ENCODE peak calls at places on chromosomes 16 and 17, in ten cellular contexts. One of them, this sample, is unnamed. For H3K4me1, the result is how much of the 10 kb centered on the place peaks cover.

GRCh38 chr17:65485388-65486299 is 75.8 kb downstream of the AXIN2 start:
- DNase-seq in fibroblast of lung: peak
- DNase-seq in H9: no peak
- DNase-seq in CD8-positive, alpha-beta T cell: no peak
- DNase-seq in A549: no peak
- DNase-seq in tibial artery: peak
- DNase-seq in ascending aorta: peak
- DNase-seq in left lung: no peak
- DNase-seq in lung: peak
- DNase-seq in neural progenitor cell: no peak
- DNase-seq in this sample: no peak

GRCh38 chr16:85113913-85114312 is 1.6 kb upstream of the CIBAR2 start:
- DNase-seq in fibroblast of lung: no peak
- DNase-seq in H9: no peak
- DNase-seq in CD8-positive, alpha-beta T cell: no peak
- DNase-seq in A549: no peak
- DNase-seq in tibial artery: no peak
- DNase-seq in ascending aorta: no peak
- DNase-seq in left lung: no peak
- DNase-seq in lung: no peak
- DNase-seq in neural progenitor cell: no peak
- DNase-seq in this sample: no peak

GRCh38 chr17:10063730-10064221 is 134.6 kb downstream of the GAS7 start:
- DNase-seq in fibroblast of lung: peak
- DNase-seq in H9: no peak
- DNase-seq in CD8-positive, alpha-beta T cell: peak
- DNase-seq in A549: no peak
- DNase-seq in tibial artery: peak
- DNase-seq in ascending aorta: peak
- DNase-seq in left lung: peak
- DNase-seq in lung: peak
- DNase-seq in neural progenitor cell: no peak
- DNase-seq in this sample: peak

GRCh38 chr17:73690581-73691135 is 46.4 kb upstream of the SDK2 start:
- DNase-seq in fibroblast of lung: no peak
- DNase-seq in H9: peak
- DNase-seq in CD8-positive, alpha-beta T cell: no peak
- DNase-seq in A549: no peak
- DNase-seq in tibial artery: no peak
- DNase-seq in ascending aorta: no peak
- DNase-seq in left lung: no peak
- DNase-seq in lung: peak
- DNase-seq in neural progenitor cell: no peak
- DNase-seq in this sample: no peak

GRCh38 chr16:31695667-31696066 is 168.0 kb downstream of the AHSP start:
- DNase-seq in fibroblast of lung: no peak
- DNase-seq in H9: no peak
- DNase-seq in CD8-positive, alpha-beta T cell: peak
- DNase-seq in A549: no peak
- DNase-seq in tibial artery: no peak
- DNase-seq in ascending aorta: no peak
- DNase-seq in left lung: no peak
- DNase-seq in lung: no peak
- DNase-seq in neural progenitor cell: no peak
- DNase-seq in this sample: no peak

GRCh38 chr17:48259710-48260291 is 152.2 kb downstream of the SNX11 start:
- DNase-seq in fibroblast of lung: peak
- DNase-seq in H9: no peak
- DNase-seq in CD8-positive, alpha-beta T cell: no peak
- DNase-seq in A549: peak
- DNase-seq in tibial artery: no peak
- DNase-seq in ascending aorta: no peak
- DNase-seq in left lung: no peak
- DNase-seq in lung: no peak
- DNase-seq in neural progenitor cell: peak
- DNase-seq in this sample: no peak

GRCh38 chr16:57882206-57882605 is 79.9 kb upstream of the KIFC3 start:
- DNase-seq in fibroblast of lung: no peak
- DNase-seq in H9: no peak
- DNase-seq in CD8-positive, alpha-beta T cell: no peak
- DNase-seq in A549: no peak
- DNase-seq in tibial artery: no peak
- DNase-seq in ascending aorta: no peak
- DNase-seq in left lung: no peak
- DNase-seq in lung: no peak
- DNase-seq in neural progenitor cell: no peak
- DNase-seq in this sample: no peak

GRCh38 chr17:66542967-66543525 is 240.6 kb downstream of the PRKCA start:
- DNase-seq in fibroblast of lung: peak
- DNase-seq in H9: no peak
- DNase-seq in CD8-positive, alpha-beta T cell: no peak
- DNase-seq in A549: no peak
- DNase-seq in tibial artery: no peak
- DNase-seq in ascending aorta: no peak
- DNase-seq in left lung: no peak
- DNase-seq in lung: no peak
- DNase-seq in neural progenitor cell: no peak
- DNase-seq in this sample: no peak

GRCh38 chr17:45144199-45145034 is 3.9 kb upstream of the HEXIM1 start:
- DNase-seq in fibroblast of lung: no peak
- DNase-seq in H9: peak
- DNase-seq in CD8-positive, alpha-beta T cell: no peak
- DNase-seq in A549: no peak
- DNase-seq in tibial artery: peak
- DNase-seq in ascending aorta: no peak
- DNase-seq in left lung: peak
- DNase-seq in lung: no peak
- DNase-seq in neural progenitor cell: peak
- DNase-seq in this sample: peak

GRCh38 chr17:50621562-50621961 is 13.1 kb upstream of the ABCC3 start:
- DNase-seq in fibroblast of lung: no peak
- DNase-seq in H9: no peak
- DNase-seq in CD8-positive, alpha-beta T cell: no peak
- DNase-seq in A549: no peak
- DNase-seq in tibial artery: no peak
- DNase-seq in ascending aorta: no peak
- DNase-seq in left lung: peak
- DNase-seq in lung: no peak
- DNase-seq in neural progenitor cell: no peak
- DNase-seq in this sample: no peak

GRCh38 chr16:89319883-89320716 is 102.6 kb downstream of the ZNF778 start:
- DNase-seq in fibroblast of lung: peak
- DNase-seq in H9: peak
- DNase-seq in CD8-positive, alpha-beta T cell: peak
- DNase-seq in A549: peak
- DNase-seq in tibial artery: no peak
- DNase-seq in ascending aorta: no peak
- DNase-seq in left lung: peak
- DNase-seq in lung: no peak
- DNase-seq in neural progenitor cell: no peak
- DNase-seq in this sample: peak

GRCh38 chr17:43868236-43868994 is 21.4 kb downstream of the CD300LG start:
- DNase-seq in fibroblast of lung: no peak
- DNase-seq in H9: no peak
- DNase-seq in CD8-positive, alpha-beta T cell: no peak
- DNase-seq in A549: no peak
- DNase-seq in tibial artery: no peak
- DNase-seq in ascending aorta: no peak
- DNase-seq in left lung: no peak
- DNase-seq in lung: no peak
- DNase-seq in neural progenitor cell: no peak
- DNase-seq in this sample: no peak

GRCh38 chr17:9217151-9218067 is 196.1 kb downstream of the NTN1 start:
- DNase-seq in fibroblast of lung: peak
- DNase-seq in H9: no peak
- DNase-seq in CD8-positive, alpha-beta T cell: no peak
- DNase-seq in A549: no peak
- DNase-seq in tibial artery: no peak
- DNase-seq in ascending aorta: no peak
- DNase-seq in left lung: no peak
- DNase-seq in lung: no peak
- DNase-seq in neural progenitor cell: no peak
- DNase-seq in this sample: no peak

GRCh38 chr17:71472809-71473789 is 647.7 kb upstream of the SOX9 start:
- DNase-seq in fibroblast of lung: peak
- DNase-seq in H9: peak
- DNase-seq in CD8-positive, alpha-beta T cell: no peak
- DNase-seq in A549: peak
- DNase-seq in tibial artery: no peak
- DNase-seq in ascending aorta: no peak
- DNase-seq in left lung: no peak
- DNase-seq in lung: no peak
- DNase-seq in neural progenitor cell: peak
- DNase-seq in this sample: no peak

GRCh38 chr17:79521225-79521624 is 89.6 kb downstream of the RBFOX3 start:
- DNase-seq in fibroblast of lung: no peak
- DNase-seq in H9: no peak
- DNase-seq in CD8-positive, alpha-beta T cell: no peak
- DNase-seq in A549: no peak
- DNase-seq in tibial artery: no peak
- DNase-seq in ascending aorta: no peak
- DNase-seq in left lung: no peak
- DNase-seq in lung: no peak
- DNase-seq in neural progenitor cell: no peak
- DNase-seq in this sample: no peak

DNA sequence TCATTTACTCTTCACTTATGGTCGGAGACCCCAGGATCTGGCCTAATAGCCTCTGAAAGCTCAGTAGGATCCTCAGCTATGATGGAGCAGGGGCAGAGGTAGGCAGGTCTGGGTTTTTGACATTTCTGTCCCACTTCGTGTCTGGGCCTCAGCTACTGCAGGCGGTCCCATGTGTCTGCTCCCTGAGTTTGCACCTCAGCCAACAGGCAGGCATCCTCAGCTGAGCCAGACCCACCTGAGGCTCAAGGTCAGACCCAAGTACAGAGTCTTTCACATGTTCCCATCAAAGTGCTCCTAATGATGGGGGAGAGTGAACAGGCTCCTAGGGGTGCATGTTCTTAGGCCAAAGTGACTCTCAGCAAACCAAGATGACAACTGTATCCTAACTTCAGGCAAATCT is 2.9 kb upstream of the RASL10B start:
- DNase-seq in fibroblast of lung: no peak
- DNase-seq in H9: no peak
- DNase-seq in CD8-positive, alpha-beta T cell: no peak
- DNase-seq in A549: no peak
- DNase-seq in tibial artery: no peak
- DNase-seq in ascending aorta: no peak
- DNase-seq in left lung: no peak
- DNase-seq in lung: no peak
- DNase-seq in neural progenitor cell: no peak
- DNase-seq in this sample: no peak
- H3K27ac ChIP-seq in fibroblast of lung: no peak
- H3K27ac ChIP-seq in H9: no peak
- H3K27ac ChIP-seq in CD8-positive, alpha-beta T cell: no peak
- H3K27ac ChIP-seq in A549: no peak
- H3K27ac ChIP-seq in tibial artery: no peak
- H3K27ac ChIP-seq in ascending aorta: no peak
- H3K27ac ChIP-seq in left lung: no peak
- H3K27ac ChIP-seq in lung: no peak
- H3K27ac ChIP-seq in neural progenitor cell: no peak
- H3K27ac ChIP-seq in this sample: no peak

GRCh38 chr17:37485938-37486570 is 3.6 kb upstream of the DUSP14 start:
- DNase-seq in fibroblast of lung: peak
- DNase-seq in H9: no peak
- DNase-seq in CD8-positive, alpha-beta T cell: no peak
- DNase-seq in A549: no peak
- DNase-seq in tibial artery: no peak
- DNase-seq in ascending aorta: no peak
- DNase-seq in left lung: no peak
- DNase-seq in lung: no peak
- DNase-seq in neural progenitor cell: no peak
- DNase-seq in this sample: no peak
- H3K4me1 ChIP-seq in fibroblast of lung: under half
- H3K4me1 ChIP-seq in H9: under half
- H3K4me1 ChIP-seq in CD8-positive, alpha-beta T cell: under half
- H3K4me1 ChIP-seq in A549: under half
- H3K4me1 ChIP-seq in tibial artery: under half
- H3K4me1 ChIP-seq in ascending aorta: under half
- H3K4me1 ChIP-seq in left lung: under half
- H3K4me1 ChIP-seq in lung: under half
- H3K4me1 ChIP-seq in neural progenitor cell: under half
- H3K4me1 ChIP-seq in this sample: under half

GRCh38 chr16:16036359-16036792 is 87.0 kb downstream of the ABCC1 start:
- DNase-seq in fibroblast of lung: no peak
- DNase-seq in H9: no peak
- DNase-seq in CD8-positive, alpha-beta T cell: no peak
- DNase-seq in A549: no peak
- DNase-seq in tibial artery: no peak
- DNase-seq in ascending aorta: no peak
- DNase-seq in left lung: no peak
- DNase-seq in lung: peak
- DNase-seq in neural progenitor cell: peak
- DNase-seq in this sample: peak

GRCh38 chr16:16032271-16032979 is 83.0 kb downstream of the ABCC1 start:
- DNase-seq in fibroblast of lung: peak
- DNase-seq in H9: no peak
- DNase-seq in CD8-positive, alpha-beta T cell: no peak
- DNase-seq in A549: no peak
- DNase-seq in tibial artery: no peak
- DNase-seq in ascending aorta: no peak
- DNase-seq in left lung: no peak
- DNase-seq in lung: no peak
- DNase-seq in neural progenitor cell: no peak
- DNase-seq in this sample: no peak

GRCh38 chr16:16031401-16031800 is 82.0 kb downstream of the ABCC1 start:
- DNase-seq in fibroblast of lung: no peak
- DNase-seq in H9: no peak
- DNase-seq in CD8-positive, alpha-beta T cell: no peak
- DNase-seq in A549: no peak
- DNase-seq in tibial artery: no peak
- DNase-seq in ascending aorta: no peak
- DNase-seq in left lung: no peak
- DNase-seq in lung: no peak
- DNase-seq in neural progenitor cell: no peak
- DNase-seq in this sample: no peak

GRCh38 chr16:16030449-16030848 is 81.0 kb downstream of the ABCC1 start:
- DNase-seq in fibroblast of lung: no peak
- DNase-seq in H9: no peak
- DNase-seq in CD8-positive, alpha-beta T cell: no peak
- DNase-seq in A549: no peak
- DNase-seq in tibial artery: no peak
- DNase-seq in ascending aorta: no peak
- DNase-seq in left lung: no peak
- DNase-seq in lung: peak
- DNase-seq in neural progenitor cell: no peak
- DNase-seq in this sample: no peak

GRCh38 chr16:16033208-16033717 is 83.8 kb downstream of the ABCC1 start:
- DNase-seq in fibroblast of lung: no peak
- DNase-seq in H9: no peak
- DNase-seq in CD8-positive, alpha-beta T cell: no peak
- DNase-seq in A549: no peak
- DNase-seq in tibial artery: no peak
- DNase-seq in ascending aorta: no peak
- DNase-seq in left lung: no peak
- DNase-seq in lung: no peak
- DNase-seq in neural progenitor cell: no peak
- DNase-seq in this sample: no peak
- TF ChIP-seq CTCF in fibroblast of lung: no peak
- TF ChIP-seq CTCF in H9: no peak
- TF ChIP-seq CTCF in CD8-positive, alpha-beta T cell: no peak
- TF ChIP-seq CTCF in A549: no peak
- TF ChIP-seq CTCF in tibial artery: no peak
- TF ChIP-seq CTCF in ascending aorta: no peak
- TF ChIP-seq CTCF in left lung: no peak
- TF ChIP-seq CTCF in lung: no peak
- TF ChIP-seq CTCF in neural progenitor cell: no peak
- TF ChIP-seq CTCF in this sample: no peak

GRCh38 chr17:38421224-38421841 is 6.9 kb upstream of the ARHGAP23 start:
- DNase-seq in fibroblast of lung: peak
- DNase-seq in H9: peak
- DNase-seq in CD8-positive, alpha-beta T cell: no peak
- DNase-seq in A549: no peak
- DNase-seq in tibial artery: no peak
- DNase-seq in ascending aorta: no peak
- DNase-seq in left lung: no peak
- DNase-seq in lung: no peak
- DNase-seq in neural progenitor cell: peak
- DNase-seq in this sample: no peak
- H3K27ac ChIP-seq in fibroblast of lung: no peak
- H3K27ac ChIP-seq in H9: no peak
- H3K27ac ChIP-seq in CD8-positive, alpha-beta T cell: no peak
- H3K27ac ChIP-seq in A549: no peak
- H3K27ac ChIP-seq in tibial artery: peak
- H3K27ac ChIP-seq in ascending aorta: peak
- H3K27ac ChIP-seq in left lung: no peak
- H3K27ac ChIP-seq in lung: no peak
- H3K27ac ChIP-seq in neural progenitor cell: no peak
- H3K27ac ChIP-seq in this sample: no peak

This sample was measured in stomach.